ENCODE peak calls at places on chromosomes 2 and 18, in nine cellular contexts. F is GM10248; W is CD8-positive, alpha-beta T cell; S is left lung; U is mesothelial cell of epicardium; R is heart left ventricle; B is mucosa of descending colon; I is A549; Q is BE2C. N is an unnamed sample.

GRCh38 chr2:174399171-174399570 is 3.6 kb downstream of the SCRN3 start:
- DNase-seq in F (no peak), I (no peak), B (no peak), Q (no peak), W (no peak), S (no peak), U (no peak), R (no peak), N (peak; percentile 60)

GRCh38 chr2:138722316-138722715 is 57.9 kb downstream of the NXPH2 start:
- DNase-seq in B (peak; percentile 28), I (no peak), W (no peak), F (no peak), U (no peak), Q (no peak), S (no peak), R (peak; percentile 41), N (no peak)

GRCh38 chr2:221346411-221346810 is 225.7 kb downstream of the EPHA4 start:
- DNase-seq in R (no peak), S (no peak), B (no peak), U (no peak), Q (no peak), W (no peak), I (no peak), F (no peak), N (no peak)

GRCh38 chr2:191350826-191351225 is 105.6 kb downstream of the MYO1B start:
- DNase-seq in B (no peak), R (no peak), I (no peak), S (no peak), U (no peak), F (no peak), Q (no peak), W (no peak), N (peak; percentile 31)

GRCh38 chr2:48940606-48941005 is 185.1 kb upstream of the LHCGR start:
- DNase-seq in Q (peak; percentile 66), W (no peak), U (no peak), B (no peak), R (no peak), F (no peak), I (no peak), S (no peak), N (no peak)

GRCh38 chr2:235636471-235637005 is 142.7 kb downstream of the AGAP1 start:
- DNase-seq in W (no peak), U (no peak), B (no peak), R (no peak), I (no peak), Q (no peak), F (no peak), S (no peak), N (no peak)

GRCh38 chr2:221124542-221125235 is 447.4 kb downstream of the EPHA4 start:
- DNase-seq in Q (no peak), W (no peak), I (no peak), R (peak; percentile 34), S (no peak), F (no peak), U (no peak), B (no peak), N (no peak)

GRCh38 chr2:162085090-162085891 is 11.3 kb upstream of the DPP4 start:
- DNase-seq in I (no peak), S (no peak), Q (no peak), R (no peak), W (no peak), B (no peak), F (no peak), U (no peak), N (peak; percentile 89)

GRCh38 chr18:36419913-36420531 is 122.5 kb downstream of the FHOD3 start:
- DNase-seq in F (no peak), R (no peak), S (no peak), B (no peak), Q (no peak), W (no peak), I (no peak), U (no peak), N (peak; percentile 42)
- TF ChIP-seq CTCF in F (no peak), R (no peak), S (no peak), B (no peak), Q (peak; percentile 3), W (no peak), I (no peak), U (no peak), N (peak; percentile 64)

DNA sequence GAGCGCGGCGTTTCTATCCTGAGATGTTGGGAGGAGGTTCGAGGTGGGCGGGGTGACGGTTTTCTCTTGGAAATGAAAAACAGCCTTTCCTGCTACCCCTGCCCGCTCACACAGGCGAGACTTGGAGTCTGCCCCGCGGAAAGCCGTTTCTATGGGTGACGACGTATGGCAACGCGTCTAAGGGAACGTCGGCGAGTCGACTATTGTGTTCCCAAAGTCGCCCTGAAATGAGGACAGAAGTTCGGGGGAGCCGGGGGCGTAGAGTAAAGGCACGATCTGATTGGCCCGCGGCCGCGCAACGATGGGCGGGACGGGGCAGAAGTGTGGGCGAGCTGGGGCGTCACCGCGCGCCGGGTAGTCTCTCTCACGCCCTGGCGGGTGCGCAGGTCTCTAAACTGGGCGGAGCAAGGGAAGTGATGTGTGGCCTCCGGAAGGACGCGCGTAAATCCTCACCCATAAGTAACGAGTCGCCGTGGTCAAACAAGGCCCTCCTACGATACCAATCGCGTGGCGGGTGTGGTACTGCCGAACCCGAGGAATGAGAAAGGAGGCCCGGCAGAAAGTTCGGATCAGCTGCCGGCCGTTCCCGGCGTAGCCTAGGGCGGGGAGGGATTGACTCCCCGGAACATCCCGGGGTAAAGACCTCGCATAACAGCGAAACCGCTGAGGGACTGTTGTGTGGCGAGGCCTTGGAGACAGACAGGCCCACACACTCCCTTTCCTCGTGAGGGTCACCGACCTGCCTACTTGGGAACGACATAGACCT is 89.6 kb downstream of the FAM161A start:
- DNase-seq in F (peak; percentile 96), U (peak; percentile 93), Q (peak; percentile 90), W (peak; percentile 94), B (peak; percentile 97), R (peak; percentile 98), S (peak; percentile 97), I (peak; percentile 92), N (peak; percentile 97)
- TF ChIP-seq CTCF in F (no peak), U (no peak), Q (no peak), W (no peak), B (no peak), R (no peak), S (no peak), I (no peak), N (no peak)

DNA sequence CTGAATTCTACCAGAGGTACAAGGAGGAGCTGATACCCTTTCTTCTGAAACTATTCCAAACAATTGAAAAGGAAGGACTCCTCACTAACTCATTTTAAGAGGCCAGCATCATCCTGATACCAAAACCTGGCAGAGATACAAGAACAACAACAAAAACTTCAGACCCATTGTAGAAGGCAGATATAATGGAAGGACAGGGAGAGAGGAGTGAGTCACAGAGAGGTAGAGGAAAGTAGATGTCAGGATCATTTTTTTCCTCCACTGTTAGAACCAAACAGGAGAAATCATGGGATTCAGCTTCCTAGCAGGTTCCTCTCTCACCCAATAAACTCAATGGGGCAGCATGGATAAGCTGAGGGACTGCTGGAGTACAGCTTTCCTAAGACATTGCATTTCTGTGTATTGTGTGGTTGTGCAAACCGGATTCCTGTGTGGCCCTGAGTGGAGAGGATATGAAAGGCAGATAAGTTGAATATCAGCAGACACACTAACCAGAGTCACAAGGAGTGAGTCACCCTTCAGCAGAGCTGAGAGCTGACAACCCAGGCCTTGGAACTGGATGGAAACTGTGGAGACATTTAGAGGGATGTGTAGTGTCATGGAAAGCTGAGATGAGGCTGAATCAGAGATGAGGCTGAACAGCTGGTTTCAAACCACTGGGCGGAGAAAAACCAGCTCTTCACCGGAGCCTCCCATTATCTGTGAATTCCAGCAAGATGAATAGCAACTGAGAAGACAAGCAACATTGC is 60.9 kb upstream of the MMADHC start:
- DNase-seq in Q (peak; percentile 29), I (peak; percentile 17), B (no peak), U (no peak), W (no peak), F (no peak), R (peak; percentile 43), S (peak; percentile 42), N (peak; percentile 99)
- TF ChIP-seq CTCF in Q (no peak), I (no peak), B (no peak), U (no peak), W (no peak), F (no peak), R (no peak), S (no peak), N (peak; percentile 46)

DNA sequence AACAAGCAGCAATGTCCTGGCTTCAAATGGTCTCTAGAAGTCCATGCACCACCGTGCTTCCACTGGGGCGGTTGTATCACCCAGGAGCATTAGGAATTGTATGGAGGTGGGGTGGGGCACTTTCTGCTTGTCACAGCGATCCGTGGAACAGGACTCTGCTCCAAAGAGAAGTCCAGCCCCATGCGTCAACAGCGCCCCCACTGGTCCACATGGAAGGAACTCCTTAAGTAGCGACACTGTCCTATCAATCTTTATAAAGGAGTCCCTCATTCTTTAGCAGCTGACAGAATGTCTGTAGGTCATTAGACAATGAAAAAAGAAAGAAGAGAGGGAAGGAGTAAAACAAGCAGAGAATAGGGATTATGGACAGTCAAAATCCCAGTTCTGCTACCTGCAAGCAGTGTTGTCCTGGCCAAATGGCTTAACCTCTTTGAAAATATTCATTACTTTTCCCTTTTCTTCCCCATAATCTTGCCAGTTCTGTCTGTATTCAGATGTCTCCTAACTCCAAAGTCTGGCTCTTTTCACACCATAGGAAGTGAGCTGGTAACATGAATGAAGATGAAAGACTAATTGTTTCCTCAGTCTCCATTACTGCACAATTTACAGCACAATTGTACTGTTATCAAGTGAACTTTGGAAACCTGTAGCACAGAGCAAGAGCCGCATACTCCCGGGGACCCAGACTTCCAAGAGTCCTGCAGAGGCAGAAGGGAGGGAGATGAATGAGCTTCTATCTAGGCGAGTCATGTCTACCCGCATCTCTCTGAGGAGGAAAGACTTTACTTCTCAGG is 9.9 kb downstream of the NFE2L2 start:
- DNase-seq in I (no peak), S (no peak), R (peak; percentile 50), F (no peak), Q (peak; percentile 22), B (peak; percentile 84), U (peak; percentile 47), W (no peak), N (peak; percentile 32)
- TF ChIP-seq CTCF in I (peak; percentile 72), S (no peak), R (peak; percentile 32), F (no peak), Q (peak; percentile 41), B (peak; percentile 44), U (peak; percentile 54), W (no peak), N (peak; percentile 73)